ENCODE peak calls at places on chromosomes 4 and X, in eight cellular contexts. Q is thyroid gland, G is heart right ventricle, R is tibial nerve, X is left ventricle myocardium inferior, J is GM23338, I is astrocyte of the spinal cord, K is mesothelial cell of epicardium. Z is an unnamed sample.

GRCh38 chr4:76108467-76109181 is 34.1 kb downstream of the ART3 start:
- DNase-seq in Q (no peak), G (no peak), R (no peak), X (no peak), J (peak; percentile 46), I (no peak), K (no peak), Z (no peak)

GRCh38 chrX:13829995-13830394 is 13.1 kb upstream of the GPM6B start:
- DNase-seq in Q (no peak), G (no peak), R (no peak), X (no peak), J (no peak), I (no peak), K (no peak), Z (no peak)

GRCh38 chrX:85922821-85923220 is 124.5 kb downstream of the CHM start:
- DNase-seq in Q (no peak), G (no peak), R (no peak), X (no peak), J (no peak), I (peak; percentile 34), K (no peak), Z (no peak)

GRCh38 chrX:150324035-150324728 is 38.9 kb upstream of the MAMLD1 start:
- DNase-seq in Q (no peak), G (no peak), R (no peak), X (no peak), J (no peak), I (peak; percentile 89), K (no peak), Z (no peak)

GRCh38 chrX:116378961-116379360 is 57.4 kb upstream of the SLC6A14 start:
- DNase-seq in Q (no peak), G (no peak), R (no peak), X (no peak), J (no peak), I (no peak), K (no peak), Z (no peak)

GRCh38 chr4:8528713-8529112 is 51.5 kb upstream of the GPR78 start:
- DNase-seq in Q (no peak), G (no peak), R (no peak), X (no peak), J (no peak), I (peak; percentile 78), K (no peak), Z (no peak)

GRCh38 chrX:25131055-25131454 is 115.3 kb upstream of the ARX start:
- DNase-seq in Q (no peak), G (no peak), R (no peak), X (no peak), J (no peak), I (no peak), K (no peak), Z (no peak)

GRCh38 chr4:101370663-101371210 is 23.4 kb upstream of the PPP3CA start:
- DNase-seq in Q (no peak), G (no peak), R (no peak), X (no peak), J (peak; percentile 49), I (no peak), K (no peak), Z (no peak)

GRCh38 chr4:148737071-148737470 is 294.9 kb upstream of the NR3C2 start:
- DNase-seq in Q (peak; percentile 29), G (no peak), R (no peak), X (no peak), J (no peak), I (no peak), K (no peak), Z (no peak)

GRCh38 chrX:148310402-148311200 is 189.8 kb upstream of the AFF2 start:
- DNase-seq in Q (no peak), G (no peak), R (no peak), X (no peak), J (no peak), I (no peak), K (no peak), Z (no peak)

GRCh38 chrX:96424007-96424406 is 260.6 kb upstream of the DIAPH2 start:
- DNase-seq in Q (no peak), G (no peak), R (no peak), X (no peak), J (no peak), I (no peak), K (no peak), Z (no peak)

GRCh38 chr4:7987148-7987989 is 47.7 kb upstream of the AFAP1 start:
- DNase-seq in Q (peak; percentile 79), G (peak; percentile 63), R (peak; percentile 64), X (peak; percentile 60), J (peak; percentile 93), I (peak; percentile 70), K (peak; percentile 75), Z (peak; percentile 82)

GRCh38 chr4:101020956-101021355 is 326.4 kb downstream of the PPP3CA start:
- DNase-seq in Q (no peak), G (no peak), R (no peak), X (no peak), J (no peak), I (peak; percentile 69), K (no peak), Z (no peak)

GRCh38 chr4:102552781-102553180 is 51.6 kb downstream of the NFKB1 start:
- DNase-seq in Q (no peak), G (no peak), R (no peak), X (no peak), J (no peak), I (peak; percentile 17), K (no peak), Z (no peak)

GRCh38 chrX:13937370-13938052 is 92.2 kb downstream of the GEMIN8 start:
- DNase-seq in Q (no peak), G (no peak), R (no peak), X (no peak), J (no peak), I (peak; percentile 42), K (no peak), Z (no peak)

GRCh38 chr4:150355858-150356455 is 226.0 kb upstream of the MAB21L2 start:
- DNase-seq in Q (no peak), G (no peak), R (no peak), X (no peak), J (no peak), I (no peak), K (no peak), Z (no peak)

GRCh38 chr4:59553063-59553738 is 1646.9 kb upstream of the ADGRL3 start:
- DNase-seq in Q (no peak), G (no peak), R (no peak), X (no peak), J (no peak), I (no peak), K (no peak), Z (no peak)

DNA sequence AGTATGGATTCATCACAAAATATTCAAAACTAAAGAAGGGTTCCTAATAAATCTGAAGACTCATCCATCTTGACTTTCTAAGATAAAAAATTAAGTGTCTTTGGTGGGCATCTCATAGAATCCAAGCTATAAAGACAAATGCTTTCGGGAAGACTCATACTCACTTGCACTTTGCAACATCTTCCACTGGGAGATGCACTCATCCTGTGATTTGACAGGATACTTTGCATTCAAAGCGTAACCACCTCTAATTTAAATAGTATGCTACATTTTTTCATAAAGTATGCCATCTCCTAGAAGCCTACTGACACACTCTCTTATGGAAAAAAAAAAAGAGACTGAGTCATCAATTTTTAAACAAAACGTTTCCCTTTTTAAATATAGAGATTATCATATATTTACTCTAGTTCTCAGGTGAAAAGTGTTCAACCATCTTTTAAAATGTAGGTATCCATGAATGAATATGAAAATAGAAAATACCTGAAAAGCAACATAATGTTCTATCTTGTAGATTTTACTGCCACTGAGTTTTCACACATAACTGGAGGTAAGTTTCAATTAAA is 119.6 kb downstream of the KLHL13 start:
- DNase-seq in Q (no peak), G (no peak), R (no peak), X (no peak), J (peak; percentile 14), I (no peak), K (no peak), Z (no peak)
- TF ChIP-seq CTCF in Q (no peak), G (peak; percentile 13), R (no peak), X (peak; percentile 46), J (peak; percentile 65), I (peak; percentile 46), K (no peak), Z (no peak)

GRCh38 chrX:120625366-120625765 is 4.5 kb downstream of the C1GALT1C1 start:
- DNase-seq in Q (no peak), G (no peak), R (no peak), X (no peak), J (no peak), I (no peak), K (no peak), Z (no peak)

DNA sequence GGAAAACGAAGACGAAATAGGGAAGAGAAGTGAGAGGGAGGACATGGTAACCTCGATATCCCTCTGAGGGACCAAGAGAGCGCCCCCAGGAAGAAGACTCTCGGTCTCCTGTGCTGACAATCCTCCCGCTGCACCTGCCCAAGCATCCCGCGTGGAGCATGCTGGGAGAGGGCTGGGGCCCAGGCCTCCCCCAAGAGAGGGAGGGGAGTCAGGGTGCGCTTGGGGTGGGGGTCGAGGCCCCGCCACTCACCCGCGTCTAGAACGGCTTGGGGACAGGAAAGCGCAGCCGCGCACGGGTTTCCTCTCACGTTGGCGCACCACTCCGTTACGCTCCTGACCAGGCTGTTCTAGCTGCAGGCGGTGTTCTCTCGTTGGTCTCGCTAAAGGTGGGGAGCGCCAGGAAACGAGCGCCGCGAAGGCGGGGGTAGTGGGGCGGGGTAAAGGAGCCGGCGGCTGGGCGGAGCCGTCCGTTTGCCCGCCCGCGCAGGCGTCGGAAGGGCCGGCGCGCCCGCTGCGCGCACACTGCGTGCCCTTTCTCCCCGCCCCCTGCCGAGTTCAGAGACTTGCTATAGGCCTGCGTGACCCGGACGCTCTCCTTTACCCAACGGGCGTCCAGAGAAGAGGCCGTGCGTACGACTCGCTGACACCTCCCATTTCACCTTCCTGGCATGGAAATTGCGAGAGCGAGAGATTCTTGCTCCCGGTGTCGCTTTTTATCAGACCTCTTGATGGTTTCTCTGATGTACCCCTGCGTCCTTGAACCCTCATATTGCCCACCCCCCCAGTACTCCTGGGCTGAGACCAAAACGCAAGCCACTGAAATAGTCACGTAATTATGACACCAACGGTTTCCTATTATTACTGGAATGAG is at the start of gene C1GALT1C1:
- DNase-seq in Q (peak; percentile 92), G (peak; percentile 92), R (peak; percentile 70), X (peak; percentile 91), J (peak; percentile 95), I (peak; percentile 93), K (peak; percentile 86), Z (peak; percentile 83)
- TF ChIP-seq CTCF in Q (no peak), G (no peak), R (no peak), X (no peak), J (no peak), I (no peak), K (no peak), Z (no peak)

GRCh38 chr4:37066149-37066548 is 178.4 kb upstream of the NWD2 start:
- DNase-seq in Q (no peak), G (no peak), R (no peak), X (no peak), J (no peak), I (no peak), K (no peak), Z (no peak)
- TF ChIP-seq CTCF in Q (no peak), G (no peak), R (no peak), X (no peak), J (no peak), I (no peak), K (no peak), Z (no peak)

GRCh38 chrX:54447461-54447860 is 7.3 kb downstream of the TSR2 start:
- DNase-seq in Q (no peak), G (no peak), R (no peak), X (no peak), J (peak; percentile 45), I (no peak), K (no peak), Z (no peak)

GRCh38 chrX:54449929-54450328 is 9.7 kb downstream of the TSR2 start:
- DNase-seq in Q (no peak), G (no peak), R (no peak), X (no peak), J (no peak), I (no peak), K (no peak), Z (no peak)

GRCh38 chrX:54452920-54453319 is 12.7 kb downstream of the TSR2 start:
- DNase-seq in Q (no peak), G (no peak), R (no peak), X (no peak), J (peak; percentile 58), I (peak; percentile 2), K (no peak), Z (peak; percentile 23)
- TF ChIP-seq CTCF in Q (no peak), G (no peak), R (no peak), X (no peak), J (peak; percentile 59), I (peak; percentile 29), K (no peak), Z (peak; percentile 14)

Z was measured in endothelial cell.